ENCODE peak calls at places on chromosomes 12 and 14, in four cellular contexts. M is GM12878, F is HepG2, Z is K562. N is an unnamed sample.

GRCh38 chr12:22631863-22632463 is 7.0 kb downstream of the ETNK1 start:
- DNase-seq in M (no peak), Z (no peak), F (no peak), N (peak)

GRCh38 chr14:22852599-22852939 is 16.2 kb downstream of the MMP14 start:
- DNase-seq in F (no peak), Z (no peak), M (no peak), N (no peak)

GRCh38 chr14:99752486-99753121 is 40.6 kb upstream of the EML1 start:
- DNase-seq in Z (no peak), M (no peak), F (no peak), N (peak)

GRCh38 chr12:111248981-111249380 is 119.9 kb downstream of the PHETA1 start:
- DNase-seq in F (no peak), Z (no peak), M (no peak), N (no peak)

GRCh38 chr12:112005419-112006395 is 7.3 kb downstream of the TMEM116 start:
- DNase-seq in M (no peak), F (no peak), Z (peak), N (no peak)

GRCh38 chr14:65354131-65354530 is 58.4 kb upstream of the FUT8 start:
- DNase-seq in M (no peak), Z (no peak), F (no peak), N (no peak)

GRCh38 chr12:5173511-5174011 is 129.9 kb downstream of the KCNA5 start:
- DNase-seq in M (no peak), F (no peak), Z (no peak), N (no peak)

GRCh38 chr14:73723799-73724621 is 9.8 kb upstream of the PNMA1 start:
- DNase-seq in Z (peak), F (no peak), M (no peak), N (peak)

GRCh38 chr14:59344711-59345455 is 120.3 kb downstream of the GPR135 start:
- DNase-seq in Z (no peak), M (no peak), F (no peak), N (no peak)

GRCh38 chr12:121128908-121129704 is 3.6 kb upstream of the P2RX7 start:
- DNase-seq in M (peak), Z (peak), F (peak), N (peak)

GRCh38 chr14:68787235-68787727 is 5.6 kb downstream of the ZFP36L1 start:
- DNase-seq in Z (no peak), M (no peak), F (no peak), N (peak)

GRCh38 chr12:74903522-74903921 is 306.1 kb downstream of the KCNC2 start:
- DNase-seq in F (peak), Z (no peak), M (no peak), N (no peak)

GRCh38 chr14:92386637-92387036 is 63.7 kb downstream of the SLC24A4 start:
- DNase-seq in Z (no peak), F (peak), M (no peak), N (no peak)

GRCh38 chr14:99479160-99479902 is 1.3 kb downstream of the SETD3 start:
- DNase-seq in M (no peak), F (no peak), Z (no peak), N (peak)

GRCh38 chr14:43983721-43984120 is 523.4 kb downstream of the FSCB start:
- DNase-seq in M (no peak), Z (no peak), F (no peak), N (no peak)

GRCh38 chr12:79547044-79547734 is 143.6 kb downstream of the PAWR start:
- DNase-seq in Z (no peak), M (no peak), F (peak), N (peak)

GRCh38 chr14:57498659-57499058 is 5.0 kb upstream of the CCDC198 start:
- DNase-seq in F (no peak), M (no peak), Z (no peak), N (no peak)

GRCh38 chr12:116078396-116078795 is 199.1 kb downstream of the MED13L start:
- DNase-seq in F (no peak), Z (no peak), M (no peak), N (no peak)

GRCh38 chr14:95156153-95156764 is 1.1 kb downstream of the DICER1 start:
- DNase-seq in M (no peak), F (no peak), Z (no peak), N (peak)

GRCh38 chr12:38392584-38393144 is 76.1 kb downstream of the ALG10B start:
- DNase-seq in Z (no peak), M (no peak), F (no peak), N (no peak)

GRCh38 chr14:86402547-86402946 is 872.6 kb downstream of the FLRT2 start:
- DNase-seq in F (no peak), Z (no peak), M (no peak), N (no peak)

GRCh38 chr12:74349925-74350324 is 187.7 kb upstream of the ATXN7L3B start:
- DNase-seq in F (no peak), Z (no peak), M (no peak), N (no peak)

DNA sequence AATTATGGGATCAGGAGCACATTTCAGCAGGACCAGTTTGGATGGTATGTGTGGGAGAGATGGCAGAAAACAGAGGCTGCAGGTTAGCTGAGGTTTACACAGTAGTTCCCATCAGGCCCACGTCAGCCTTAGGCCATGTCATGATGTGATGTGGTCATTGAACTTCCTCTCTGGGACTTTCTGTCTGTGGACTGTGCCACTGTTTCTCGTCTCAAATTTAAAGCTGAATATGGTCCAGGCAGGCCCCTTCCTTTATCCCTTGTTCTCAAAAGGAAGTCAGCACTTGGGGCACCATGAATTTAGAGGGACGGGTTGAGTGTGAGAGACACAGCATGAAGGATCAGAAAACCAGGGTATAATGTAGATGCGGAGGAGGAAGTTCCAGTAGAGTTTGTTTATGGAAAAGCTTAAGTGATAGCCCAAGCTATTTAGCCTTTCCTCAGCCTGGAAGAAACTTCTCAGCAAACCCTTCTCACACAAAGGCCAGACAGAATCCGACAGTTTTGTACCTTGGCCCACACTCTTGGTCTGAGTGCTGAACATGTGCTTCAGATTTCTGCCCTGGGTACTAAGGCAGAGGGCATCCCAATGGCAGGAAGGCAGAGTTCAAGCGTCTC is 3.6 kb upstream of the IGFBP6 start:
- DNase-seq in Z (no peak), F (no peak), M (no peak), N (no peak)
- H2AFZ ChIP-seq in Z (peak), F (peak), M (peak), N (no peak)

GRCh38 chr12:11651377-11651776 is 1.9 kb downstream of the ETV6 start:
- DNase-seq in M (no peak), Z (no peak), F (no peak), N (no peak)

GRCh38 chr12:11651785-11652184 is 2.3 kb downstream of the ETV6 start:
- DNase-seq in M (no peak), F (no peak), Z (no peak), N (peak)

GRCh38 chr12:11652351-11653040 is 3.0 kb downstream of the ETV6 start:
- DNase-seq in Z (no peak), M (peak), F (no peak), N (peak)

GRCh38 chr12:11654338-11654737 is 4.9 kb downstream of the ETV6 start:
- DNase-seq in M (peak), F (no peak), Z (no peak), N (no peak)

GRCh38 chr12:11653215-11653753 is 3.8 kb downstream of the ETV6 start:
- DNase-seq in F (no peak), Z (no peak), M (peak), N (peak)
- H3K9ac ChIP-seq in F (peak), Z (peak), M (peak), N (no peak)

GRCh38 chr12:123264642-123265041 is 7.0 kb downstream of the CDK2AP1 start:
- DNase-seq in Z (no peak), M (no peak), F (peak), N (no peak)
- TF ChIP-seq MYC in Z (no peak), M (no peak), F (no peak), N (no peak)

DNA sequence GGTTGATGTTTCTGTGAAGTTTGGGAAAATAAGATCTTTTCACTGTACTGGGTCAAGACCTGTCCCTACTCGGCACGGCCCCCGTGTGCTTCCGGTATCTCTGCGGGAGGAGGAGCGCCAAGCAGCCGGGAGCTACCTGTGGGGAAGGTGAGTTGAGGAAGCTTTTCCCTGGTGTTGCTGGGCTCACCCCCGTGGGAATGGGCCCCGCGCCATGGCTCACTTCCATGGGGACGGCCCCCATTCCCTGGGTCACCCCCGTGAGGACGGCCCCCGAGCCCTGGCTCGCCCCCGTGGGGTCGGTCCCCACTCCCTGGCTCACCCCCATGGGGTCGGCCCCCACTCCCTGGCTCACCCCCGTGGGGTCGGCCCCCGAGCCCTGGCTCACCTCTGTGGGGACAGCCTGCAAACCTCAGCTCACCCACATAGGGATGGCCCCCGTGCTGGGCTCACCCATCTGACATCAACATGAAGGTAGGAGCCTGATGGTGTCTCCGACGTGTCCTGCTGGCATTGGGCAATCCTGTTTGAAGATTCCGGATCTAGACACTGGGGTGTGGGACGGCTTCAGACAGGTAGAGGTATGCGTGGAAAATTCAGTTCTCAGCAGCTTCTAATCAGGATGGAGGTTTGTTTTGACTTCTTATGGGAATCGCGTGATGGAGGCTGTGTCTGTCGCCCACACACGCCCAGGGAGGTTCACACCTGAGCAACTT is 9.1 kb downstream of the LRCOL1 start:
- DNase-seq in Z (no peak), F (no peak), M (no peak), N (no peak)
- H2AFZ ChIP-seq in Z (peak), F (no peak), M (no peak), N (peak)

GRCh38 chr12:12032771-12033588 is 37.8 kb upstream of the BCL2L14 start:
- DNase-seq in F (peak), Z (peak), M (peak), N (peak)
- H3K9ac ChIP-seq in F (peak), Z (no peak), M (peak), N (peak)

DNA sequence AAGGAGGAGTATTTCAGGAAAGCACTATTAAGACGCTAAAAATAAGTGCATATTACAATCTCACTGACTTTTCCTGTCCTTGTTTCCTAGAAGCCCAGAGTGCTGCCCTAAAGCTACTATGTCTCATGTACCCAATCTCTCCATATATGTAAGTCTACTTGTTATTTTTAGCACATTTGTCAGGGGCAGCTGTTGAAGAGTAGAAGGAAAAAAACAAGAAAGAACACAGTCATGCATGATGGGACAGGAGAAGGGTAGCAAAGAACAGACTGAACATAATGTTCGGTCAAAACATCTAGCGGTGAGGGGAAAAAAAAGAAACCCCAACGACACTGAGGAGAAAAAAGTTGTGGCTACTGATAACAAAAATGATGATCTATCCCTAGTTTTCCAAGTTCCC is 14.3 kb downstream of the YBX3 start:
- DNase-seq in F (no peak), Z (no peak), M (no peak), N (no peak)
- TF ChIP-seq MYC in F (no peak), Z (no peak), M (no peak), N (no peak)

GRCh38 chr12:86634706-86635410 is 378.7 kb upstream of the MGAT4C start:
- DNase-seq in F (no peak), M (no peak), Z (no peak), N (no peak)
- H2AFZ ChIP-seq in F (no peak), M (no peak), Z (no peak), N (no peak)

GRCh38 chr14:91283666-91284065 is 39.2 kb upstream of the GPR68 start:
- DNase-seq in F (no peak), Z (no peak), M (no peak), N (no peak)

GRCh38 chr14:91281346-91281745 is 36.8 kb upstream of the GPR68 start:
- DNase-seq in Z (no peak), M (no peak), F (no peak), N (no peak)

GRCh38 chr14:91284791-91285548 is 40.5 kb upstream of the GPR68 start:
- DNase-seq in Z (no peak), F (no peak), M (no peak), N (no peak)

GRCh38 chr14:91284146-91284790 is 39.8 kb upstream of the GPR68 start:
- DNase-seq in M (no peak), F (no peak), Z (no peak), N (no peak)

GRCh38 chr14:91282954-91283645 is 38.6 kb upstream of the GPR68 start:
- DNase-seq in M (no peak), Z (no peak), F (no peak), N (no peak)
- H3K9ac ChIP-seq in M (no peak), Z (no peak), F (no peak), N (no peak)

DNA sequence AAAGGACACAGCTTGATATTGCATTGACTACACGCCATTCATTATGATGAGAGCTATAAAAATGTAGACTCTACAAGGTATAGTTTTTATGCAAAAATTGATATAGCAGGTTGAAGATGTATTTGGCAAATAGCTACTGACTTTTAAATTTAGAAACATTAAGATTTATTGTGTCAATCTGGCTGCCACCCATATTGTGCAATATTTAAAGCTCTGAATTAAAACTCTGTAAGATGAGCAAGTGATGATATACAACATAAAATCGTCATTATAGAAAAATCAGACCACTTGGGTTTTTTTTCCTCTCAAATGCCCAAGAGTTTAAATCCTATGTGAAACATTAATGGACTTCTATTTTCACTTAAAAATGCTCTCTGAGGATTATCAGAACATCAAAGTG is 36.8 kb upstream of the E2F7 start:
- DNase-seq in F (no peak), Z (no peak), M (no peak), N (no peak)
- TF ChIP-seq MYC in F (no peak), Z (no peak), M (no peak), N (no peak)

DNA sequence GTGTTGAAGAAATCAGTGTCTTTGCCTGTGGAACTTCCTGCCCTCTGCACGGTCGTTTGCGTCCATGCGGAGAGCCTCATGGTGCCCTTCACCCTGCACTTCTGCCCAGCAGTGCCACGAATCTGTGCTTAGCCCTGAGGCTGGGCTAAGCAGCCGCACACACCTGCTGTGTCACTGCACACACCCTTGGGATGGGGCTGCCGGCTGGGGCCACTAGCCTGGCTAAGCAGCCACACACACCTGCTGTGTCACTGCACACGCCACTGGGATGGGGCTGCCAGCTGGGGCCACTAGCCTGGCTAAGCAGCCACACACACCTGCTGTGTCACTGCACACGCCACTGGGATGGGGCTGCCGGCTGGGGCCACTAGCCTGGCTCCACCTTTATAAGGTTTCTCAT is 188.5 kb downstream of the KIF26A start:
- DNase-seq in M (no peak), Z (no peak), F (no peak), N (no peak)
- H2AFZ ChIP-seq in M (no peak), Z (no peak), F (no peak), N (no peak)

N was measured in endothelial cell of umbilical vein.